ENCODE peak calls at places on chromosomes 1 and 21, in eight cellular contexts. N is upper lobe of left lung, T is GM23338, I is HL-60, Z is GM12891, L is endothelial cell of umbilical vein, G is K562, M is sigmoid colon. S is an unnamed sample.
A peak's percentile ranks its signal among the peaks of the same experiment; 100 is the strongest.

GRCh38 chr1:179175011-179175934 is 54.2 kb downstream of the ABL2 start:
- DNase-seq in N (no peak), T (no peak), I (peak; percentile 51), Z (no peak), L (no peak), G (no peak), M (no peak), S (no peak)

GRCh38 chr1:52862666-52863458 is 20.3 kb downstream of the ZYG11A start:
- DNase-seq in N (no peak), T (no peak), I (no peak), Z (no peak), L (no peak), G (no peak), M (no peak), S (no peak)

GRCh38 chr1:202241376-202242079 is 47.9 kb downstream of the LGR6 start:
- DNase-seq in N (no peak), T (no peak), I (no peak), Z (no peak), L (no peak), G (no peak), M (peak; percentile 46), S (no peak)

GRCh38 chr1:8429549-8430105 is 111.7 kb downstream of the SLC45A1 start:
- DNase-seq in N (no peak), T (no peak), I (no peak), Z (no peak), L (no peak), G (no peak), M (no peak), S (no peak)

GRCh38 chr1:180269848-180270766 is 40.0 kb downstream of the LHX4 start:
- DNase-seq in N (no peak), T (peak; percentile 85), I (no peak), Z (no peak), L (no peak), G (no peak), M (peak; percentile 73), S (no peak)

GRCh38 chr1:94332952-94333351 is 85.2 kb upstream of the ABCD3 start:
- DNase-seq in N (no peak), T (no peak), I (no peak), Z (no peak), L (peak; percentile 30), G (no peak), M (no peak), S (no peak)

GRCh38 chr1:202852163-202852904 is 36.6 kb downstream of the RABIF start:
- DNase-seq in N (no peak), T (peak; percentile 90), I (no peak), Z (peak; percentile 59), L (peak; percentile 70), G (peak; percentile 82), M (no peak), S (peak; percentile 38)

GRCh38 chr1:20552728-20553571 is 577 bp downstream of the FAM43B start:
- DNase-seq in N (peak; percentile 85), T (peak; percentile 58), I (no peak), Z (peak; percentile 43), L (peak; percentile 28), G (no peak), M (no peak), S (no peak)

GRCh38 chr1:29698033-29698432 is 461.7 kb downstream of the PTPRU start:
- DNase-seq in N (no peak), T (peak; percentile 83), I (no peak), Z (no peak), L (no peak), G (peak; percentile 75), M (no peak), S (no peak)

GRCh38 chr1:201309420-201309819 is 26.1 kb downstream of the PKP1 start:
- DNase-seq in N (no peak), T (peak; percentile 82), I (peak; percentile 14), Z (peak; percentile 35), L (peak; percentile 75), G (peak; percentile 87), M (peak; percentile 75), S (no peak)

GRCh38 chr1:185636848-185637247 is 97.3 kb upstream of the HMCN1 start:
- DNase-seq in N (no peak), T (no peak), I (peak; percentile 50), Z (peak; percentile 38), L (no peak), G (no peak), M (no peak), S (peak; percentile 34)

GRCh38 chr1:47232187-47232874 is at the start of gene TAL1:
- DNase-seq in N (peak; percentile 86), T (peak; percentile 79), I (peak; percentile 16), Z (no peak), L (peak; percentile 83), G (peak; percentile 94), M (no peak), S (no peak)

GRCh38 chr21:38937286-38937790 is 131.6 kb downstream of the ETS2 start:
- DNase-seq in N (no peak), T (no peak), I (no peak), Z (no peak), L (no peak), G (no peak), M (no peak), S (no peak)

GRCh38 chr1:107840746-107841145 is 124.2 kb downstream of the VAV3 start:
- DNase-seq in N (no peak), T (no peak), I (no peak), Z (no peak), L (no peak), G (no peak), M (no peak), S (no peak)

GRCh38 chr1:46246548-46247432 is 773 bp upstream of the RAD54L start:
- DNase-seq in N (peak; percentile 92), T (peak; percentile 97), I (peak; percentile 88), Z (peak; percentile 89), L (no peak), G (peak; percentile 69), M (peak; percentile 75), S (peak; percentile 87)

GRCh38 chr1:226001852-226002666 is 2.9 kb upstream of the SDE2 start:
- DNase-seq in N (no peak), T (no peak), I (peak; percentile 93), Z (no peak), L (peak; percentile 92), G (peak; percentile 73), M (peak; percentile 82), S (no peak)

GRCh38 chr1:43973981-43974442 is 748 bp upstream of the ATP6V0B start:
- DNase-seq in N (no peak), T (peak; percentile 61), I (no peak), Z (no peak), L (no peak), G (no peak), M (no peak), S (no peak)

GRCh38 chr1:238329671-238330070 is 438.9 kb upstream of the ZP4 start:
- DNase-seq in N (no peak), T (no peak), I (no peak), Z (no peak), L (no peak), G (no peak), M (no peak), S (no peak)
- TF ChIP-seq POLR2AphosphoS5 in N (no peak), T (no peak), I (no peak), Z (no peak), L (no peak), G (no peak), M (no peak), S (no peak)

GRCh38 chr1:67020765-67021164 is 33.2 kb downstream of the SLC35D1 start:
- DNase-seq in N (no peak), T (no peak), I (no peak), Z (no peak), L (no peak), G (no peak), M (no peak), S (no peak)

GRCh38 chr1:67020304-67020703 is 33.6 kb downstream of the SLC35D1 start:
- DNase-seq in N (no peak), T (no peak), I (no peak), Z (no peak), L (peak; percentile 67), G (no peak), M (no peak), S (no peak)

GRCh38 chr1:67018574-67018973 is 35.4 kb downstream of the SLC35D1 start:
- DNase-seq in N (no peak), T (peak; percentile 48), I (no peak), Z (no peak), L (no peak), G (no peak), M (no peak), S (no peak)

GRCh38 chr1:67019600-67020136 is 34.3 kb downstream of the SLC35D1 start:
- DNase-seq in N (no peak), T (peak; percentile 74), I (no peak), Z (no peak), L (peak; percentile 87), G (no peak), M (no peak), S (no peak)

GRCh38 chr1:67019121-67019520 is 34.8 kb downstream of the SLC35D1 start:
- DNase-seq in N (no peak), T (peak; percentile 62), I (no peak), Z (no peak), L (no peak), G (no peak), M (no peak), S (no peak)
- TF ChIP-seq POLR2AphosphoS5 in N (no peak), T (no peak), I (no peak), Z (no peak), L (no peak), G (no peak), M (no peak), S (no peak)

GRCh38 chr1:75991497-75992114 is 59.4 kb upstream of the ASB17 start:
- DNase-seq in N (peak; percentile 36), T (peak; percentile 91), I (peak; percentile 28), Z (peak; percentile 9), L (peak; percentile 81), G (peak; percentile 79), M (peak; percentile 94), S (peak; percentile 19)
- TF ChIP-seq POLR2AphosphoS5 in N (no peak), T (no peak), I (peak; percentile 63), Z (no peak), L (no peak), G (peak; percentile 42), M (no peak), S (no peak)

GRCh38 chr1:10132852-10133251 is 77.5 kb upstream of the KIF1B start:
- DNase-seq in N (no peak), T (no peak), I (no peak), Z (no peak), L (no peak), G (no peak), M (no peak), S (no peak)
- TF ChIP-seq POLR2AphosphoS5 in N (no peak), T (no peak), I (no peak), Z (no peak), L (no peak), G (no peak), M (no peak), S (no peak)

GRCh38 chr1:246591958-246592357 is 25.7 kb downstream of the CNST start:
- DNase-seq in N (no peak), T (no peak), I (no peak), Z (no peak), L (no peak), G (no peak), M (no peak), S (no peak)
- TF ChIP-seq POLR2AphosphoS5 in N (peak; percentile 18), T (no peak), I (no peak), Z (no peak), L (no peak), G (no peak), M (no peak), S (no peak)

S was measured in GM12892.